ENCODE peak calls at places on chromosome 10, in six cellular contexts. E is CD4-positive, alpha-beta T cell; V is fibroblast of lung; F is adrenal gland; G is choroid plexus epithelial cell; I is WERI-Rb-1. Y is an unnamed sample.

GRCh38 chr10:123463176-123463575 is 203.0 kb upstream of the GPR26 start:
- DNase-seq in E (no peak), V (no peak), F (no peak), G (no peak), I (no peak), Y (no peak)

GRCh38 chr10:95319239-95319638 is 28.4 kb upstream of the PDLIM1 start:
- DNase-seq in E (no peak), V (peak; percentile 12), F (no peak), G (peak; percentile 50), I (no peak), Y (no peak)

GRCh38 chr10:64115913-64116643 is 594.9 kb downstream of the REEP3 start:
- DNase-seq in E (no peak), V (peak; percentile 15), F (peak; percentile 31), G (peak; percentile 19), I (peak; percentile 62), Y (peak; percentile 51)

GRCh38 chr10:127715782-127716378 is 21.1 kb upstream of the FOXI2 start:
- DNase-seq in E (no peak), V (peak; percentile 15), F (no peak), G (peak; percentile 53), I (no peak), Y (peak; percentile 53)

GRCh38 chr10:103350522-103351260 is at the start of gene PCGF6:
- DNase-seq in E (peak; percentile 60), V (peak; percentile 75), F (peak; percentile 82), G (peak; percentile 78), I (peak; percentile 90), Y (peak; percentile 96)

GRCh38 chr10:22308390-22308789 is 7.8 kb upstream of the COMMD3 start:
- DNase-seq in E (no peak), V (no peak), F (no peak), G (no peak), I (no peak), Y (no peak)

GRCh38 chr10:8594711-8595110 is 540.2 kb downstream of the GATA3 start:
- DNase-seq in E (no peak), V (no peak), F (no peak), G (no peak), I (no peak), Y (no peak)

GRCh38 chr10:51691135-51691534 is 8.3 kb downstream of the CSTF2T start:
- DNase-seq in E (no peak), V (no peak), F (peak; percentile 48), G (no peak), I (no peak), Y (no peak)

GRCh38 chr10:5531558-5532230 is 6.9 kb downstream of the CALML3 start:
- DNase-seq in E (no peak), V (no peak), F (no peak), G (no peak), I (no peak), Y (no peak)

GRCh38 chr10:15744217-15744865 is 24.6 kb upstream of the ITGA8 start:
- DNase-seq in E (peak; percentile 4), V (peak; percentile 67), F (peak; percentile 71), G (peak; percentile 81), I (peak; percentile 60), Y (peak; percentile 85)

GRCh38 chr10:17166699-17167098 is 34.8 kb downstream of the TRDMT1 start:
- DNase-seq in E (no peak), V (no peak), F (no peak), G (no peak), I (no peak), Y (no peak)

GRCh38 chr10:60380781-60381180 is 8.9 kb downstream of the ANK3 start:
- DNase-seq in E (no peak), V (no peak), F (no peak), G (no peak), I (no peak), Y (no peak)

GRCh38 chr10:113122947-113123346 is 172.9 kb downstream of the TCF7L2 start:
- DNase-seq in E (no peak), V (no peak), F (no peak), G (no peak), I (no peak), Y (no peak)

GRCh38 chr10:10891437-10891836 is 126.2 kb upstream of the CELF2 start:
- DNase-seq in E (no peak), V (peak; percentile 80), F (no peak), G (peak; percentile 88), I (no peak), Y (no peak)

GRCh38 chr10:27506280-27506679 is 2.2 kb downstream of the RAB18 start:
- DNase-seq in E (no peak), V (no peak), F (no peak), G (no peak), I (no peak), Y (no peak)

GRCh38 chr10:128125416-128125943 is 743 bp downstream of the MKI67 start:
- DNase-seq in E (no peak), V (no peak), F (no peak), G (no peak), I (peak; percentile 13), Y (peak; percentile 9)

GRCh38 chr10:83542774-83543291 is 596.5 kb upstream of the GHITM start:
- DNase-seq in E (no peak), V (no peak), F (no peak), G (no peak), I (peak; percentile 80), Y (peak; percentile 25)

GRCh38 chr10:71241899-71242620 is 29.7 kb downstream of the UNC5B start:
- DNase-seq in E (no peak), V (no peak), F (peak; percentile 24), G (no peak), I (no peak), Y (no peak)

GRCh38 chr10:18312385-18313145 is 172.3 kb downstream of the CACNB2 start:
- DNase-seq in E (no peak), V (peak; percentile 79), F (peak; percentile 40), G (peak; percentile 70), I (no peak), Y (peak; percentile 30)
- TF ChIP-seq CTCF in E (no peak), V (peak; percentile 46), F (peak; percentile 56), G (peak; percentile 54), I (peak; percentile 42), Y (peak; percentile 59)

GRCh38 chr10:19832624-19833507 is 16.6 kb downstream of the PLXDC2 start:
- DNase-seq in E (no peak), V (no peak), F (peak; percentile 44), G (peak; percentile 69), I (no peak), Y (peak; percentile 58)
- TF ChIP-seq CTCF in E (no peak), V (no peak), F (no peak), G (no peak), I (no peak), Y (peak; percentile 7)

GRCh38 chr10:66747451-66747850 is 178.4 kb upstream of the LRRTM3 start:
- DNase-seq in E (no peak), V (peak; percentile 70), F (no peak), G (peak; percentile 82), I (no peak), Y (no peak)

GRCh38 chr10:66746711-66747110 is 179.1 kb upstream of the LRRTM3 start:
- DNase-seq in E (no peak), V (no peak), F (no peak), G (no peak), I (no peak), Y (no peak)

GRCh38 chr10:66746246-66746645 is 179.6 kb upstream of the LRRTM3 start:
- DNase-seq in E (no peak), V (no peak), F (no peak), G (peak; percentile 20), I (no peak), Y (no peak)

GRCh38 chr10:66752714-66753113 is 173.1 kb upstream of the LRRTM3 start:
- DNase-seq in E (no peak), V (peak; percentile 54), F (no peak), G (peak; percentile 18), I (no peak), Y (no peak)

GRCh38 chr10:66748217-66748616 is 177.6 kb upstream of the LRRTM3 start:
- DNase-seq in E (no peak), V (no peak), F (no peak), G (no peak), I (no peak), Y (no peak)
- TF ChIP-seq CTCF in E (no peak), V (no peak), F (no peak), G (no peak), I (no peak), Y (no peak)

GRCh38 chr10:75803816-75804576 is 372.6 kb downstream of the LRMDA start:
- DNase-seq in E (no peak), V (no peak), F (no peak), G (no peak), I (no peak), Y (no peak)
- TF ChIP-seq CTCF in E (no peak), V (no peak), F (no peak), G (no peak), I (no peak), Y (no peak)

Y was measured in neural progenitor cell.